ENCODE peak calls at places on chromosomes 11 and 22, in eight cellular contexts. One of them, this sample, is unnamed. For H3K9me3 and H3K4me1, the result is how much of the 10 kb centered on the place peaks cover.

GRCh38 chr22:37892566-37893338 is 13.3 kb upstream of the MICALL1 start:
- DNase-seq in PC-9: no peak
- DNase-seq in lower lobe of right lung: peak
- DNase-seq in transverse colon: no peak
- DNase-seq in ovary: peak
- DNase-seq in heart right ventricle: peak
- DNase-seq in cardiac muscle cell: peak
- DNase-seq in heart left ventricle: peak
- DNase-seq in this sample: no peak

GRCh38 chr11:73321342-73322110 is 13.4 kb downstream of the ARHGEF17 start:
- DNase-seq in PC-9: no peak
- DNase-seq in lower lobe of right lung: peak
- DNase-seq in transverse colon: no peak
- DNase-seq in ovary: peak
- DNase-seq in heart right ventricle: peak
- DNase-seq in cardiac muscle cell: peak
- DNase-seq in heart left ventricle: peak
- DNase-seq in this sample: peak

GRCh38 chr11:89405629-89406028 is 85.5 kb downstream of the NOX4 start:
- DNase-seq in PC-9: no peak
- DNase-seq in lower lobe of right lung: no peak
- DNase-seq in transverse colon: no peak
- DNase-seq in ovary: no peak
- DNase-seq in heart right ventricle: no peak
- DNase-seq in cardiac muscle cell: peak
- DNase-seq in heart left ventricle: no peak
- DNase-seq in this sample: no peak

GRCh38 chr11:7597620-7598019 is 75.7 kb downstream of the CYB5R2 start:
- DNase-seq in PC-9: peak
- DNase-seq in lower lobe of right lung: peak
- DNase-seq in transverse colon: peak
- DNase-seq in ovary: no peak
- DNase-seq in heart right ventricle: no peak
- DNase-seq in cardiac muscle cell: no peak
- DNase-seq in heart left ventricle: no peak
- DNase-seq in this sample: no peak

GRCh38 chr22:25563757-25564319 is 637 bp upstream of the GRK3 start:
- DNase-seq in PC-9: no peak
- DNase-seq in lower lobe of right lung: peak
- DNase-seq in transverse colon: peak
- DNase-seq in ovary: peak
- DNase-seq in heart right ventricle: no peak
- DNase-seq in cardiac muscle cell: no peak
- DNase-seq in heart left ventricle: no peak
- DNase-seq in this sample: peak

GRCh38 chr11:2912498-2912897 is 16.7 kb downstream of the PHLDA2 start:
- DNase-seq in PC-9: peak
- DNase-seq in lower lobe of right lung: peak
- DNase-seq in transverse colon: peak
- DNase-seq in ovary: no peak
- DNase-seq in heart right ventricle: no peak
- DNase-seq in cardiac muscle cell: peak
- DNase-seq in heart left ventricle: no peak
- DNase-seq in this sample: peak

GRCh38 chr22:42635531-42635930 is 4.9 kb downstream of the ATP5MGL start:
- DNase-seq in PC-9: peak
- DNase-seq in lower lobe of right lung: no peak
- DNase-seq in transverse colon: peak
- DNase-seq in ovary: no peak
- DNase-seq in heart right ventricle: peak
- DNase-seq in cardiac muscle cell: peak
- DNase-seq in heart left ventricle: no peak
- DNase-seq in this sample: peak

GRCh38 chr22:29308148-29308790 is 1.8 kb downstream of the GAS2L1 start:
- DNase-seq in PC-9: no peak
- DNase-seq in lower lobe of right lung: no peak
- DNase-seq in transverse colon: no peak
- DNase-seq in ovary: peak
- DNase-seq in heart right ventricle: peak
- DNase-seq in cardiac muscle cell: no peak
- DNase-seq in heart left ventricle: peak
- DNase-seq in this sample: no peak

GRCh38 chr11:103536335-103536722 is 427.1 kb downstream of the DYNC2H1 start:
- DNase-seq in PC-9: no peak
- DNase-seq in lower lobe of right lung: no peak
- DNase-seq in transverse colon: no peak
- DNase-seq in ovary: no peak
- DNase-seq in heart right ventricle: peak
- DNase-seq in cardiac muscle cell: peak
- DNase-seq in heart left ventricle: no peak
- DNase-seq in this sample: no peak

GRCh38 chr22:43946391-43946680 is 8.9 kb upstream of the SAMM50 start:
- DNase-seq in PC-9: no peak
- DNase-seq in lower lobe of right lung: no peak
- DNase-seq in transverse colon: no peak
- DNase-seq in ovary: no peak
- DNase-seq in heart right ventricle: no peak
- DNase-seq in cardiac muscle cell: no peak
- DNase-seq in heart left ventricle: no peak
- DNase-seq in this sample: no peak

GRCh38 chr11:118048472-118049370 is 28.2 kb upstream of the TMPRSS4 start:
- DNase-seq in PC-9: no peak
- DNase-seq in lower lobe of right lung: no peak
- DNase-seq in transverse colon: no peak
- DNase-seq in ovary: no peak
- DNase-seq in heart right ventricle: no peak
- DNase-seq in cardiac muscle cell: no peak
- DNase-seq in heart left ventricle: no peak
- DNase-seq in this sample: no peak

GRCh38 chr11:8016396-8016949 is 29.3 kb downstream of the EIF3F start:
- DNase-seq in PC-9: no peak
- DNase-seq in lower lobe of right lung: no peak
- DNase-seq in transverse colon: no peak
- DNase-seq in ovary: no peak
- DNase-seq in heart right ventricle: no peak
- DNase-seq in cardiac muscle cell: no peak
- DNase-seq in heart left ventricle: no peak
- DNase-seq in this sample: no peak

GRCh38 chr11:911031-911889 is 650 bp upstream of the CHID1 start:
- DNase-seq in PC-9: peak
- DNase-seq in lower lobe of right lung: peak
- DNase-seq in transverse colon: peak
- DNase-seq in ovary: peak
- DNase-seq in heart right ventricle: peak
- DNase-seq in cardiac muscle cell: peak
- DNase-seq in heart left ventricle: peak
- DNase-seq in this sample: peak

GRCh38 chr11:120304526-120304925 is 20.6 kb upstream of the TLCD5 start:
- DNase-seq in PC-9: no peak
- DNase-seq in lower lobe of right lung: no peak
- DNase-seq in transverse colon: no peak
- DNase-seq in ovary: no peak
- DNase-seq in heart right ventricle: no peak
- DNase-seq in cardiac muscle cell: no peak
- DNase-seq in heart left ventricle: no peak
- DNase-seq in this sample: no peak

GRCh38 chr22:40469181-40469580 is 98.8 kb downstream of the SGSM3 start:
- DNase-seq in PC-9: no peak
- DNase-seq in lower lobe of right lung: no peak
- DNase-seq in transverse colon: no peak
- DNase-seq in ovary: no peak
- DNase-seq in heart right ventricle: no peak
- DNase-seq in cardiac muscle cell: no peak
- DNase-seq in heart left ventricle: no peak
- DNase-seq in this sample: no peak

GRCh38 chr11:122334546-122335375 is 218.7 kb upstream of the BLID start:
- DNase-seq in PC-9: no peak
- DNase-seq in lower lobe of right lung: no peak
- DNase-seq in transverse colon: no peak
- DNase-seq in ovary: no peak
- DNase-seq in heart right ventricle: no peak
- DNase-seq in cardiac muscle cell: peak
- DNase-seq in heart left ventricle: no peak
- DNase-seq in this sample: no peak

GRCh38 chr11:83656931-83657330 is 370.8 kb upstream of the CCDC90B start:
- DNase-seq in PC-9: no peak
- DNase-seq in lower lobe of right lung: no peak
- DNase-seq in transverse colon: no peak
- DNase-seq in ovary: no peak
- DNase-seq in heart right ventricle: no peak
- DNase-seq in cardiac muscle cell: no peak
- DNase-seq in heart left ventricle: no peak
- DNase-seq in this sample: no peak

GRCh38 chr22:49884503-49885260 is 31.0 kb downstream of the ZBED4 start:
- DNase-seq in PC-9: no peak
- DNase-seq in lower lobe of right lung: no peak
- DNase-seq in transverse colon: no peak
- DNase-seq in ovary: no peak
- DNase-seq in heart right ventricle: no peak
- DNase-seq in cardiac muscle cell: no peak
- DNase-seq in heart left ventricle: no peak
- DNase-seq in this sample: no peak

GRCh38 chr11:3092603-3093141 is 35.4 kb upstream of the CARS1 start:
- DNase-seq in PC-9: no peak
- DNase-seq in lower lobe of right lung: no peak
- DNase-seq in transverse colon: no peak
- DNase-seq in ovary: no peak
- DNase-seq in heart right ventricle: no peak
- DNase-seq in cardiac muscle cell: no peak
- DNase-seq in heart left ventricle: no peak
- DNase-seq in this sample: peak

GRCh38 chr11:8810331-8811301 is 100.4 kb upstream of the AKIP1 start:
- DNase-seq in PC-9: no peak
- DNase-seq in lower lobe of right lung: peak
- DNase-seq in transverse colon: peak
- DNase-seq in ovary: peak
- DNase-seq in heart right ventricle: peak
- DNase-seq in cardiac muscle cell: peak
- DNase-seq in heart left ventricle: peak
- DNase-seq in this sample: peak

GRCh38 chr11:63862923-63863322 is 24.0 kb downstream of the MARK2 start:
- DNase-seq in PC-9: no peak
- DNase-seq in lower lobe of right lung: no peak
- DNase-seq in transverse colon: peak
- DNase-seq in ovary: no peak
- DNase-seq in heart right ventricle: no peak
- DNase-seq in cardiac muscle cell: no peak
- DNase-seq in heart left ventricle: no peak
- DNase-seq in this sample: no peak

GRCh38 chr11:77467233-77467632 is 6.7 kb downstream of the PAK1 start:
- DNase-seq in PC-9: no peak
- DNase-seq in lower lobe of right lung: no peak
- DNase-seq in transverse colon: no peak
- DNase-seq in ovary: no peak
- DNase-seq in heart right ventricle: no peak
- DNase-seq in cardiac muscle cell: no peak
- DNase-seq in heart left ventricle: no peak
- DNase-seq in this sample: no peak

GRCh38 chr11:11390068-11390775 is 37.2 kb upstream of the CSNK2A3 start:
- DNase-seq in PC-9: no peak
- DNase-seq in lower lobe of right lung: no peak
- DNase-seq in transverse colon: no peak
- DNase-seq in ovary: no peak
- DNase-seq in heart right ventricle: no peak
- DNase-seq in cardiac muscle cell: no peak
- DNase-seq in heart left ventricle: no peak
- DNase-seq in this sample: no peak

DNA sequence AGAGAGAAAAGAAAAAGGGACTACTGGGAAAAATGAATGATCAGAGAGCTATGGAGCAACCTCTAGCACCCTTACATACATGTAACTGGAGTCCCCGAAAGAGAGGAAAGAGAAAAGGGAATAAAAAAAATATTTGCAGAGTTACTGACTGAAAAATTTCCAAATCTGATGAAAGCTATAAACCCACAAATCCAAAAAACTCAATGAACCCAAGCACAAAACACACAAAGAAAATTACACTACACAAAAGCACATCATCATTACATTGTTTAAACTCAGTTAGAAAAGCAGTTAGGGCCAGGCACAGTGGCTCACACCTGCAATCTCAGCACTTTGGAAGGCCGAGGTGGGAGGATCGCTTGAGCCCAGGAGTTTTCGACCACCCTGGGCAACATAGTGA is 6.7 kb downstream of the VPS37C start:
- DNase-seq in PC-9: no peak
- DNase-seq in lower lobe of right lung: no peak
- DNase-seq in transverse colon: no peak
- DNase-seq in ovary: no peak
- DNase-seq in heart right ventricle: no peak
- DNase-seq in cardiac muscle cell: no peak
- DNase-seq in heart left ventricle: no peak
- DNase-seq in this sample: no peak
- H3K27ac ChIP-seq in PC-9: peak
- H3K27ac ChIP-seq in lower lobe of right lung: no peak
- H3K27ac ChIP-seq in transverse colon: peak
- H3K27ac ChIP-seq in ovary: no peak
- H3K27ac ChIP-seq in heart right ventricle: no peak
- H3K27ac ChIP-seq in cardiac muscle cell: no peak
- H3K27ac ChIP-seq in heart left ventricle: no peak
- H3K27ac ChIP-seq in this sample: no peak

DNA sequence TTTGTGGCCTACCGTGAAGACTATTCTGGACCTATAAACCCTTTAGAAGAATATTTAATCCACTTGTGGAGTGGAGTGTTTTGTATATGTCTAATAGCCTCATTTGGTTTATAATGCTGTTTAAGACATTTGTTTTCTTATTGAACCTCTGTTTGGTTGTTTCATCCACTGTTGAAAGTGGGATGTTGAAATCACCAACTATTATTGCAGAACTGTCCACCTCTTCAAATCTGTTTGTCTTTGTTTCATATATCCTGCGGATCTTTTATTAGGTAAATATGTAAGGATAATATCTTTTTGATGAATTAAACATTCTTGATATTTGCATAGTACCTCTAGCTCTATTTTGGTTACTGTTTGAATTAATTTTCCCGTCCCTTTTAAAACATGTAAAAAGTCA is 49.1 kb downstream of the XKR3 start:
- DNase-seq in PC-9: no peak
- DNase-seq in lower lobe of right lung: no peak
- DNase-seq in transverse colon: no peak
- DNase-seq in ovary: no peak
- DNase-seq in heart right ventricle: no peak
- DNase-seq in cardiac muscle cell: no peak
- DNase-seq in heart left ventricle: no peak
- DNase-seq in this sample: no peak
- H3K9me3 ChIP-seq in PC-9: under half
- H3K9me3 ChIP-seq in lower lobe of right lung: under half
- H3K9me3 ChIP-seq in transverse colon: under half
- H3K9me3 ChIP-seq in ovary: under half
- H3K9me3 ChIP-seq in heart right ventricle: under half
- H3K9me3 ChIP-seq in cardiac muscle cell: under half
- H3K9me3 ChIP-seq in heart left ventricle: under half
- H3K9me3 ChIP-seq in this sample: under half

GRCh38 chr11:32391479-32391878 is 43.9 kb downstream of the WT1 start:
- DNase-seq in PC-9: no peak
- DNase-seq in lower lobe of right lung: no peak
- DNase-seq in transverse colon: no peak
- DNase-seq in ovary: no peak
- DNase-seq in heart right ventricle: no peak
- DNase-seq in cardiac muscle cell: no peak
- DNase-seq in heart left ventricle: no peak
- DNase-seq in this sample: no peak
- H3K4me1 ChIP-seq in PC-9: under half
- H3K4me1 ChIP-seq in lower lobe of right lung: under half
- H3K4me1 ChIP-seq in transverse colon: under half
- H3K4me1 ChIP-seq in ovary: under half
- H3K4me1 ChIP-seq in heart right ventricle: under half
- H3K4me1 ChIP-seq in cardiac muscle cell: under half
- H3K4me1 ChIP-seq in heart left ventricle: under half
- H3K4me1 ChIP-seq in this sample: under half

GRCh38 chr11:116833816-116834534 is 3.4 kb downstream of the APOA1 start:
- DNase-seq in PC-9: no peak
- DNase-seq in lower lobe of right lung: no peak
- DNase-seq in transverse colon: no peak
- DNase-seq in ovary: no peak
- DNase-seq in heart right ventricle: no peak
- DNase-seq in cardiac muscle cell: no peak
- DNase-seq in heart left ventricle: no peak
- DNase-seq in this sample: no peak
- H3K27ac ChIP-seq in PC-9: no peak
- H3K27ac ChIP-seq in lower lobe of right lung: peak
- H3K27ac ChIP-seq in transverse colon: no peak
- H3K27ac ChIP-seq in ovary: no peak
- H3K27ac ChIP-seq in heart right ventricle: no peak
- H3K27ac ChIP-seq in cardiac muscle cell: no peak
- H3K27ac ChIP-seq in heart left ventricle: no peak
- H3K27ac ChIP-seq in this sample: no peak

This sample was measured in SJSA1.